ENCODE peak calls at places on chromosomes 5 and 9, in nine cellular contexts. A is stomach, V is tibial artery, Q is brain microvascular endothelial cell, P is AG04450, S is dorsolateral prefrontal cortex, T is A549, G is lower lobe of right lung, M is BE2C. C is an unnamed sample.
A peak's percentile ranks its signal among the peaks of the same experiment; 100 is the strongest.

GRCh38 chr9:16417101-16417500 is 453.4 kb downstream of the BNC2 start:
- DNase-seq in G (no peak), V (no peak), A (no peak), P (peak; percentile 90), T (no peak), S (no peak), Q (peak; percentile 89), M (no peak), C (peak; percentile 78)

GRCh38 chr9:9615086-9615485 is 997.7 kb downstream of the PTPRD start:
- DNase-seq in T (no peak), A (no peak), M (no peak), G (peak; percentile 37), P (no peak), Q (no peak), V (no peak), S (no peak), C (no peak)

GRCh38 chr5:158840193-158840592 is 259.5 kb downstream of the EBF1 start:
- DNase-seq in S (no peak), G (no peak), Q (no peak), A (no peak), T (no peak), P (no peak), M (no peak), V (no peak), C (peak; percentile 73)

GRCh38 chr9:35311891-35312639 is 150.3 kb downstream of the UNC13B start:
- DNase-seq in P (no peak), S (no peak), V (no peak), T (no peak), M (no peak), A (no peak), Q (no peak), G (no peak), C (no peak)

GRCh38 chr9:2465921-2466460 is 155.6 kb upstream of the VLDLR start:
- DNase-seq in Q (peak; percentile 33), T (peak; percentile 31), M (no peak), A (no peak), P (no peak), S (no peak), G (no peak), V (no peak), C (no peak)

GRCh38 chr9:128144239-128145181 is 4.7 kb upstream of the LCN2 start:
- DNase-seq in Q (no peak), S (no peak), T (no peak), V (no peak), P (no peak), A (no peak), G (peak; percentile 28), M (no peak), C (no peak)

GRCh38 chr9:114588671-114589526 is 1.3 kb downstream of the ATP6V1G1 start:
- DNase-seq in Q (peak; percentile 27), A (no peak), G (no peak), V (no peak), P (no peak), M (no peak), S (no peak), T (no peak), C (no peak)

GRCh38 chr5:119332978-119333401 is 22.8 kb upstream of the TNFAIP8 start:
- DNase-seq in G (no peak), P (no peak), Q (no peak), M (no peak), A (no peak), S (no peak), T (no peak), V (no peak), C (no peak)

GRCh38 chr9:15158019-15158418 is 149.0 kb downstream of the TTC39B start:
- DNase-seq in T (no peak), A (no peak), V (no peak), M (no peak), Q (no peak), G (no peak), P (no peak), S (no peak), C (no peak)

GRCh38 chr5:124252094-124252750 is 494.2 kb downstream of the ZNF608 start:
- DNase-seq in V (no peak), Q (no peak), S (no peak), P (no peak), M (peak; percentile 65), T (no peak), G (no peak), A (no peak), C (no peak)

GRCh38 chr9:128214571-128215490 is 11.7 kb downstream of the DNM1 start:
- DNase-seq in G (no peak), P (no peak), M (no peak), V (no peak), Q (no peak), S (peak; percentile 48), A (no peak), T (no peak), C (no peak)

GRCh38 chr9:86549920-86550319 is 195.7 kb upstream of the TUT7 start:
- DNase-seq in A (no peak), T (no peak), M (no peak), P (no peak), S (no peak), V (no peak), G (no peak), Q (no peak), C (peak; percentile 81)

GRCh38 chr5:74576941-74577456 is 63.5 kb downstream of the ENC1 start:
- DNase-seq in A (no peak), T (no peak), Q (peak; percentile 69), G (no peak), M (no peak), S (no peak), P (no peak), V (no peak), C (peak; percentile 46)

GRCh38 chr9:95127249-95128176 is 190.0 kb downstream of the FANCC start:
- DNase-seq in P (peak; percentile 46), A (peak; percentile 92), Q (peak; percentile 74), T (peak; percentile 74), V (peak; percentile 92), M (peak; percentile 90), S (peak; percentile 88), G (peak; percentile 88), C (peak; percentile 28)

GRCh38 chr9:124752967-124753366 is 18.1 kb downstream of the NR6A1 start:
- DNase-seq in V (no peak), M (no peak), S (no peak), G (no peak), A (no peak), Q (no peak), P (no peak), T (no peak), C (peak; percentile 47)

GRCh38 chr9:81372628-81373191 is 316.6 kb downstream of the TLE1 start:
- DNase-seq in G (no peak), A (peak; percentile 40), T (no peak), Q (no peak), M (no peak), V (peak; percentile 76), P (no peak), S (no peak), C (no peak)

GRCh38 chr5:137613554-137614265 is 114.6 kb upstream of the SPOCK1 start:
- DNase-seq in M (no peak), T (no peak), A (no peak), Q (no peak), V (no peak), P (no peak), G (no peak), S (no peak), C (no peak)

GRCh38 chr9:76018767-76019166 is 128.3 kb downstream of the PCSK5 start:
- DNase-seq in G (no peak), T (no peak), Q (no peak), P (no peak), M (no peak), V (no peak), S (no peak), A (no peak), C (no peak)

GRCh38 chr9:15178621-15179020 is 128.4 kb downstream of the TTC39B start:
- DNase-seq in T (no peak), G (no peak), A (no peak), S (no peak), V (no peak), Q (no peak), P (no peak), M (no peak), C (no peak)

GRCh38 chr9:136697146-136697820 is 10.0 kb upstream of the AGPAT2 start:
- DNase-seq in G (no peak), P (no peak), V (no peak), S (no peak), Q (no peak), A (no peak), T (no peak), M (no peak), C (no peak)
- TF ChIP-seq CTCF in G (no peak), P (no peak), V (no peak), S (no peak), Q (no peak), A (no peak), T (no peak), M (no peak), C (no peak)

DNA sequence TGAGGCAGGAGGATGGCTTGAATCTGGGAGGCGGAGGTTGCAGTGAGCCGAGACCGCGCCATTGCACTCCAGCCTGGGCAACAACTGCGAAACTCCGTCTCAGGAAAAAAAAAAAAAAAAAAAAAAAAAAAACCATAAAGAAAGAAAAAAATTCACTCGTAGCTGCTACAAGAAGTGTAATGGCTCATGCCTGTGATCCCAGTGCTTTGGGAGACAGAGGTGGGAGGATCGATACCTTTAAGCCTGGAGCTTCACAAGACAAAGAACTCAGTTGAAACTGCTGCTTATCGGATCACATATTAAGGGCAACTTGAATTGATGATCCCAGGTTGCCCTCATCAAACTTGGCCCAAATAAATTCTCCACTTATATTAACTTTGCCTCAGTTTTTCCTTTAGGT is 1.0 kb upstream of the ZCCHC7 start:
- DNase-seq in Q (no peak), P (no peak), S (no peak), T (no peak), A (no peak), M (no peak), V (no peak), G (no peak), C (no peak)
- H3K4me3 ChIP-seq in Q (no peak overlapping the region), P (no peak overlapping the region), S (peak overlapping the region; percentile 86), T (no peak overlapping the region), A (peak overlapping the region; percentile 88), M (no peak overlapping the region), V (peak overlapping the region; percentile 70), G (no peak overlapping the region), C (no peak overlapping the region)

DNA sequence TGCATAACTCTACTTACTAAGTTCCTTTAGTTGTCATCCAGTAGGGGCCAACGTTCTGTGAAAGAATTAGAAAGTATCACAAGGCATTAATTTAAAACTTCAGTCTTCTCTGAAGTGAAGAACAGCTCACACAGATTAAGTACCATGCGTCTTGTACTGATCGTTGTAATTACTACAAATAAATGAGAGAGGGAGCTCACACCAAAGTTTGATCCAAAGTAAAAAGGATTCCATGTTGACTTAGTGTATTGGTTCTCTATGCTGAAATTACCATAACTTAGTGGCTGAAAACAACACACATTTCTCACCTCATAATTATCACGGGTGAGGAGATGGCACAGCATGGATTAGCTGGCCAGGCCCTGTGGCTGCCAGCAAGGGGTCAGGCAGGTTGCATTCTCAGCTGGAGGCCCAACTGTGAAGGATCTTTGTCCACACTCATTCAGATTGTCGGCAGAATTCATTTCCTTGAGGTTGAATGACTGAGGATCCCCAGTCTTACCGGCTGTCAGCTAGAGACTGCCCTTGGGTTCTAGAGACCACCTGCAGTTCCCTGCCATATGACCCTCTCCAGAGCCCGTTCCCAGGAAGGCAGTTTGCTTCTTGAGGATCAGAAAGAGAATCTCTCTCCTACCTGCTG is 169.1 kb downstream of the YTHDC2 start:
- DNase-seq in G (no peak), P (no peak), V (no peak), Q (no peak), S (no peak), A (no peak), M (no peak), T (no peak), C (no peak)
- TF ChIP-seq CTCF in G (no peak), P (no peak), V (no peak), Q (no peak), S (no peak), A (no peak), M (peak; percentile 28), T (no peak), C (no peak)

GRCh38 chr5:132747064-132747692 is at the start of gene CCNI2:
- DNase-seq in P (no peak), V (no peak), A (peak; percentile 66), Q (no peak), M (peak; percentile 32), G (peak; percentile 57), S (no peak), T (peak; percentile 65), C (no peak)
- H3K4me3 ChIP-seq in P (peak within 1 kb of the TSS; percentile 35), V (peak within 1 kb of the TSS; percentile 49), A (peak within 1 kb of the TSS; percentile 58), Q (peak within 1 kb of the TSS; percentile 44), M (peak within 1 kb of the TSS; percentile 64), G (peak within 1 kb of the TSS; percentile 56), S (peak within 1 kb of the TSS; percentile 65), T (peak within 1 kb of the TSS; percentile 73), C (peak within 1 kb of the TSS; percentile 38)

C was measured in AG09309.